ENCODE peak calls at places on chromosome 7, in ten cellular contexts. S is mesendoderm, T is gastrocnemius medialis, I is transverse colon, A is upper lobe of right lung, Q is left ventricle myocardium inferior, X is heart right ventricle, V is dorsolateral prefrontal cortex, E is endothelial cell of umbilical vein, F is WERI-Rb-1. L is an unnamed sample.

GRCh38 chr7:76296743-76297740 is 5.4 kb upstream of the HSPB1 start:
- DNase-seq in F (no peak), T (peak; percentile 83), S (no peak), I (peak; percentile 90), A (peak; percentile 83), Q (no peak), X (no peak), E (no peak), V (no peak), L (no peak)

GRCh38 chr7:83040454-83040853 is 122.2 kb downstream of the PCLO start:
- DNase-seq in F (no peak), X (no peak), S (peak; percentile 12), V (no peak), I (no peak), A (no peak), E (no peak), T (no peak), Q (no peak), L (no peak)

GRCh38 chr7:103934508-103934907 is 55.0 kb downstream of the RELN start:
- DNase-seq in T (no peak), F (no peak), E (no peak), X (no peak), A (no peak), V (no peak), S (no peak), Q (no peak), I (no peak), L (no peak)

GRCh38 chr7:91212592-91212991 is 51.6 kb upstream of the FZD1 start:
- DNase-seq in I (no peak), F (peak; percentile 27), E (no peak), V (peak; percentile 56), Q (no peak), T (peak; percentile 20), S (no peak), X (no peak), A (no peak), L (no peak)

GRCh38 chr7:88759216-88759955 is at the start of gene ZNF804B:
- DNase-seq in X (no peak), T (no peak), A (peak; percentile 64), E (peak; percentile 7), V (peak; percentile 63), S (peak; percentile 74), Q (peak; percentile 15), F (peak; percentile 62), I (peak; percentile 5), L (no peak)

GRCh38 chr7:82012453-82012852 is 242.6 kb upstream of the HGF start:
- DNase-seq in V (no peak), X (no peak), E (no peak), F (no peak), I (no peak), A (no peak), T (no peak), Q (no peak), S (no peak), L (no peak)

GRCh38 chr7:45708046-45708950 is 134.1 kb downstream of the ADCY1 start:
- DNase-seq in F (no peak), A (peak; percentile 29), X (no peak), Q (no peak), V (no peak), E (no peak), S (no peak), T (no peak), I (no peak), L (no peak)

GRCh38 chr7:167976-168791 is 24.2 kb upstream of the FAM20C start:
- DNase-seq in A (peak; percentile 58), Q (no peak), I (no peak), E (no peak), F (no peak), V (peak; percentile 32), X (no peak), T (no peak), S (no peak), L (no peak)

GRCh38 chr7:24580283-24580946 is 7.2 kb downstream of the PALS2 start:
- DNase-seq in F (no peak), T (no peak), V (no peak), X (no peak), I (no peak), E (peak; percentile 46), Q (no peak), A (no peak), S (no peak), L (no peak)

DNA sequence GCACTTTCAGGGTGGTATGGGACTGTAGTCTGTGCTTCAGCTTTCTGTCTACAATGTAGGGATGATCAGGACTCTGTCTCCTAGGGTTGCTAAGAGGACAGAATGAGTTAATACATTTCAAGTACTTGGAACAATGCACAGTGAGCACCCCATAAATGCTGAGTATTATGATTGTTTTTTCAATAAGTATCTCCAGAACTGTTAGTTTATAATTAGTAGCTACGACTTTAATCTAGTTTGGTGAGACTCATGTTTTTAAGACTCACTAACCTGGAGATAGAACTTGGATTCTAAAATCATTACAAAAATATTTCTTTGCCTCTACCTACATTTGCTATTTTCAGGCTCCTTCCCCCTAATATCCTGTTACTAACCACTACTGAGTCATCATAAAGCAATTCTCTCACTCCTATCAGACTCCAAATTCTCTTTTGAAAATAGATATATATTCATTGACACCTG is 95.3 kb downstream of the CPED1 start:
- DNase-seq in V (no peak), A (no peak), T (no peak), Q (no peak), S (no peak), F (no peak), E (peak; percentile 17), X (no peak), I (no peak), L (no peak)
- H3K27ac ChIP-seq in V (no peak overlapping the region), A (no peak overlapping the region), T (peak overlapping the region; percentile 90), Q (peak overlapping the region; percentile 80), S (no peak overlapping the region), F (no peak overlapping the region), E (peak overlapping the region; percentile 70), X (no peak overlapping the region), I (peak overlapping the region; percentile 61), L (no peak overlapping the region)

GRCh38 chr7:68694656-68695055 is 903.6 kb upstream of the AUTS2 start:
- DNase-seq in S (no peak), Q (no peak), X (no peak), E (no peak), I (no peak), V (no peak), F (no peak), A (no peak), T (no peak), L (no peak)

GRCh38 chr7:68688416-68689086 is 909.7 kb upstream of the AUTS2 start:
- DNase-seq in E (no peak), S (peak; percentile 26), V (no peak), I (no peak), Q (no peak), F (no peak), T (no peak), A (no peak), X (no peak), L (no peak)

GRCh38 chr7:68692511-68692910 is 905.8 kb upstream of the AUTS2 start:
- DNase-seq in T (no peak), F (no peak), I (no peak), X (no peak), E (no peak), A (no peak), S (no peak), V (no peak), Q (no peak), L (no peak)

GRCh38 chr7:68689087-68689433 is 909.2 kb upstream of the AUTS2 start:
- DNase-seq in E (no peak), T (no peak), V (no peak), A (no peak), S (no peak), Q (no peak), F (no peak), X (no peak), I (no peak), L (no peak)

GRCh38 chr7:68691261-68692216 is 906.7 kb upstream of the AUTS2 start:
- DNase-seq in T (peak; percentile 61), Q (no peak), A (no peak), X (no peak), I (no peak), F (no peak), V (no peak), S (no peak), E (no peak), L (no peak)
- H3K27ac ChIP-seq in T (no peak overlapping the region), Q (no peak overlapping the region), A (no peak overlapping the region), X (no peak overlapping the region), I (no peak overlapping the region), F (no peak overlapping the region), V (no peak overlapping the region), S (no peak overlapping the region), E (no peak overlapping the region), L (no peak overlapping the region)

GRCh38 chr7:151231080-151231479 is 1.2 kb upstream of the CHPF2 start:
- DNase-seq in A (no peak), V (no peak), I (no peak), Q (no peak), X (no peak), E (no peak), T (no peak), F (no peak), S (no peak), L (no peak)
- H3K27ac ChIP-seq in A (no peak overlapping the region), V (no peak overlapping the region), I (no peak overlapping the region), Q (peak overlapping the region; percentile 90), X (no peak overlapping the region), E (no peak overlapping the region), T (peak overlapping the region; percentile 86), F (no peak overlapping the region), S (no peak overlapping the region), L (no peak overlapping the region)

GRCh38 chr7:157129907-157130460 is 8.7 kb upstream of the UBE3C start:
- DNase-seq in F (no peak), S (no peak), T (no peak), A (no peak), X (no peak), Q (no peak), I (no peak), E (no peak), V (no peak), L (no peak)

GRCh38 chr7:157136372-157136771 is 2.4 kb upstream of the UBE3C start:
- DNase-seq in Q (no peak), X (no peak), A (no peak), V (no peak), T (no peak), F (no peak), S (peak; percentile 31), E (peak; percentile 77), I (no peak), L (no peak)

GRCh38 chr7:157129200-157129599 is 9.5 kb upstream of the UBE3C start:
- DNase-seq in X (no peak), S (no peak), E (no peak), Q (no peak), A (no peak), I (no peak), F (no peak), T (no peak), V (no peak), L (no peak)

GRCh38 chr7:157132796-157133195 is 5.9 kb upstream of the UBE3C start:
- DNase-seq in S (no peak), F (no peak), I (no peak), A (no peak), V (no peak), E (no peak), X (no peak), Q (no peak), T (no peak), L (no peak)

DNA sequence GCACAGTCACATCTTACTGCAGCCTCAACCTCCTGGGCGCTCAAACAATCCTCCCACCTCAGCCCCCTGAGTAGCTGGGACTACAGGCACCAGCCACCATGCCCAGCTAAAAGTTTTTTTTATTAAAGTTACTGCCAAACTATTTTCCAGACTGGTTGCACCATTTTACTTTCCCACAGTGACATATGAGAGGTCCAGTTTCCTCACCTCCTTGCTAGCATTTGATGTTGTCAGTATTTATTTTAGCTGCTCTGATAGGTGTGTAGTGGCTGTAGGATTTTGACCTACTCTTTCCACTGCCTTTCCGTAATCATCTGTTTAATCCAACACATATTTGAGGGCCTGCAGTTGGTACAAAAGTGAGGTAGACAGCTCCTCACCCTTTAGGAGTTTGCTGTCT is 5.4 kb upstream of the UBE3C start:
- DNase-seq in I (no peak), F (no peak), Q (no peak), E (no peak), X (no peak), T (no peak), S (no peak), V (no peak), A (no peak), L (no peak)
- H3K27ac ChIP-seq in I (no peak overlapping the region), F (no peak overlapping the region), Q (no peak overlapping the region), E (no peak overlapping the region), X (no peak overlapping the region), T (no peak overlapping the region), S (no peak overlapping the region), V (no peak overlapping the region), A (no peak overlapping the region), L (no peak overlapping the region)

L was measured in substantia nigra.